ENCODE peak calls at places on chromosomes 5 and 9, in five cellular contexts. F, X, Z, U and P are unnamed samples.

GRCh38 chr5:68432682-68433081 is 217.1 kb downstream of the PIK3R1 start:
- DNase-seq in F (no peak), X (no peak), U (no peak), Z (no peak), P (no peak)

GRCh38 chr5:159936686-159937329 is 20.5 kb downstream of the ADRA1B start:
- DNase-seq in U (no peak), F (no peak), X (no peak), Z (peak), P (no peak)

GRCh38 chr9:118281787-118282186 is 577.6 kb downstream of the TLR4 start:
- DNase-seq in U (no peak), X (no peak), F (no peak), Z (no peak), P (no peak)

GRCh38 chr5:133420440-133421301 is 191.7 kb downstream of the FSTL4 start:
- DNase-seq in U (no peak), F (no peak), Z (peak), X (no peak), P (no peak)

GRCh38 chr5:177530638-177531037 is 13.9 kb upstream of the DDX41 start:
- DNase-seq in U (no peak), X (no peak), F (no peak), Z (no peak), P (no peak)

GRCh38 chr5:177557041-177557647 is 2.8 kb upstream of the FAM193B start:
- DNase-seq in X (peak), U (peak), F (no peak), Z (no peak), P (peak)

GRCh38 chr5:98307811-98308210 is 465.7 kb upstream of the RGMB start:
- DNase-seq in X (no peak), Z (no peak), U (no peak), F (no peak), P (no peak)

GRCh38 chr9:92196909-92197308 is 81.7 kb upstream of the SPTLC1 start:
- DNase-seq in Z (no peak), U (no peak), F (no peak), X (peak), P (no peak)

GRCh38 chr9:122206118-122207046 is 22.4 kb downstream of the LHX6 start:
- DNase-seq in F (no peak), U (no peak), Z (no peak), X (no peak), P (no peak)

GRCh38 chr5:17118631-17119030 is 98.8 kb upstream of the BASP1 start:
- DNase-seq in F (no peak), Z (no peak), U (peak), X (peak), P (no peak)

GRCh38 chr5:171513591-171513990 is 94.1 kb downstream of the FGF18 start:
- DNase-seq in Z (no peak), X (no peak), U (no peak), F (no peak), P (no peak)

GRCh38 chr5:124289122-124289521 is 457.3 kb downstream of the ZNF608 start:
- DNase-seq in X (no peak), Z (no peak), F (no peak), U (no peak), P (no peak)

GRCh38 chr5:149251546-149251945 is 20.1 kb upstream of the AFAP1L1 start:
- DNase-seq in X (no peak), Z (no peak), U (no peak), F (no peak), P (no peak)

GRCh38 chr5:143176048-143176447 is 227.4 kb downstream of the NR3C1 start:
- DNase-seq in F (no peak), Z (no peak), X (no peak), U (no peak), P (no peak)

GRCh38 chr5:129379406-129379805 is 80.7 kb upstream of the ADAMTS19 start:
- DNase-seq in U (no peak), F (no peak), Z (no peak), X (no peak), P (no peak)

GRCh38 chr9:97598461-97599288 is 34.5 kb downstream of the TSTD2 start:
- DNase-seq in X (peak), F (peak), Z (peak), U (peak), P (peak)

GRCh38 chr5:72108200-72109050 is 1.1 kb downstream of the MAP1B start:
- DNase-seq in X (peak), Z (peak), U (peak), F (no peak), P (peak)

GRCh38 chr5:128424672-128425071 is 113.4 kb downstream of the FBN2 start:
- DNase-seq in U (no peak), F (no peak), X (no peak), Z (no peak), P (no peak)

GRCh38 chr9:87592554-87593394 is 95.1 kb downstream of the DAPK1 start:
- DNase-seq in U (peak), F (no peak), X (no peak), Z (no peak), P (no peak)

GRCh38 chr5:78888580-78889187 is 96.4 kb downstream of the ARSB start:
- DNase-seq in F (no peak), Z (no peak), X (no peak), U (no peak), P (no peak)

GRCh38 chr9:6855860-6856259 is 98.1 kb downstream of the KDM4C start:
- DNase-seq in Z (no peak), U (no peak), F (no peak), X (no peak), P (no peak)

GRCh38 chr5:66923922-66924321 is 272.7 kb downstream of the CD180 start:
- DNase-seq in Z (no peak), F (no peak), X (no peak), U (no peak), P (no peak)

GRCh38 chr5:141742866-141743651 is 61.0 kb upstream of the ARAP3 start:
- DNase-seq in U (peak), X (no peak), Z (peak), F (no peak), P (peak)

GRCh38 chr5:94241288-94241651 is 377.1 kb downstream of the KIAA0825 start:
- DNase-seq in Z (no peak), F (no peak), U (no peak), X (peak), P (no peak)

GRCh38 chr5:38738898-38739743 is 106.7 kb upstream of the OSMR start:
- DNase-seq in U (no peak), Z (no peak), X (no peak), F (no peak), P (no peak)

DNA sequence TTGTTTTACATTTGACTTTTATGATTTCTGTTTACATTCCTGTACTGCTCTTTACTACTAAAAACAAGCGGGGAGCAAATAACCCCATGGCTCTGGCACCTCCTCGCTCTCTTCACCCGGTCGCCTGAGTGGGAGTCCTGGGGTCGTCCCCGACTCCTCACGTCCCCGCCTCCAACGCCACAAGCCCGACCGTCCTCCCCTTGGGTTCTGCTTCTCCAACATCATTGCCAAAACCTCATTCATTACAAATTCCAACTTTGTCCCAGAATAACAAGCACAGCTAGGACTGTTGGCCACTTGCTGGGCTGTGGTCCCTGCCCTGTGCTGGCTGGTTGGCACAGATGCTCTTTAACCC is 35.1 kb downstream of the MRPL36 start:
- DNase-seq in F (no peak), U (no peak), Z (peak), X (no peak), P (no peak)
- H2AFZ ChIP-seq in F (no peak), U (no peak), Z (no peak), X (no peak), P (no peak)

GRCh38 chr9:132235125-132235524 is 73.3 kb downstream of the NTNG2 start:
- DNase-seq in U (no peak), Z (no peak), X (no peak), F (no peak), P (no peak)

GRCh38 chr9:132235894-132236661 is 74.2 kb downstream of the NTNG2 start:
- DNase-seq in Z (peak), F (no peak), U (peak), X (peak), P (peak)

GRCh38 chr9:132232522-132232921 is 70.7 kb downstream of the NTNG2 start:
- DNase-seq in U (no peak), X (no peak), Z (no peak), F (no peak), P (no peak)

GRCh38 chr9:132233138-132233537 is 71.3 kb downstream of the NTNG2 start:
- DNase-seq in Z (no peak), U (no peak), X (no peak), F (no peak), P (no peak)

GRCh38 chr9:132234501-132235045 is 72.7 kb downstream of the NTNG2 start:
- DNase-seq in F (no peak), Z (no peak), X (no peak), U (no peak), P (no peak)
- TF ChIP-seq CREB1 in F (no peak), Z (no peak), X (no peak), U (no peak), P (no peak)

GRCh38 chr5:62192958-62193357 is 113.0 kb upstream of the KIF2A start:
- DNase-seq in Z (no peak), X (no peak), U (no peak), F (no peak), P (no peak)

GRCh38 chr5:62184444-62184843 is 121.6 kb upstream of the KIF2A start:
- DNase-seq in X (no peak), Z (no peak), F (no peak), U (no peak), P (no peak)

GRCh38 chr5:62190931-62191330 is 115.1 kb upstream of the KIF2A start:
- DNase-seq in X (no peak), U (no peak), F (no peak), Z (no peak), P (no peak)

GRCh38 chr5:62190173-62190572 is 115.8 kb upstream of the KIF2A start:
- DNase-seq in U (no peak), F (no peak), Z (no peak), X (no peak), P (no peak)
- H2AFZ ChIP-seq in U (no peak), F (no peak), Z (no peak), X (no peak), P (no peak)

DNA sequence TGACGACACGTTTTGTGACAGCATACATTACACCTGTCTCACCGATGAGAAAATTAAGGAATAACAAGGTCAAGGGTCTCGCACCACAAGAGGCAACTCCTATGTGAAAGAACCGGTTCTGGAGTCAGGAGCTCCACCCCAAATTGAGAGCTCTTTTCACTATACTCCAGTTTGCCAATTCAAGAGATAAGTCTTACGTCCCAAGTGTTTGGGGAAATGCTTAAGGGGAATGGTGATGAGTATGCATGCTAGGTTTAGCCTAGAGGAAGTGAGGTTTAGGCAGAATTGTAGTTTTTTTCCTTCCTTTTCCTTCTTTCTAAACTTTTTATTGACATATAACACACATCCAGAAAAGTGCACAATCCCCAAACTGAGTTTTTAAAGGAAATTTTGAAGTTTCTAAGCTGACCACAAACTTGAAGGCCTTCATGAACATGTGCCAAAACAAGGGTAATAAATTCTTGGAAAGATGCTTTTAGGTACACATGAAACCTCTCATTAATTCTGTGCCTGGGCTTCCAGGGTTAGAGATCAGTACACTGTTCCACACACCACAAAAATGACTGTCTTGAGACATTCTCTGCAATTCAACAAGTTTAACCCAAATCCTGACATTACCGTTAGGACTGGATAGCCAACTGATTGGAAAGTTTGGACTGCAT is 127.6 kb upstream of the SLC1A3 start:
- DNase-seq in F (no peak), Z (no peak), U (no peak), X (no peak), P (no peak)
- TF ChIP-seq CREB1 in F (no peak), Z (no peak), U (no peak), X (no peak), P (no peak)

GRCh38 chr5:75081510-75081909 is 29.2 kb upstream of the GCNT4 start:
- DNase-seq in X (no peak), U (no peak), Z (no peak), F (no peak), P (no peak)
- H2AFZ ChIP-seq in X (no peak), U (no peak), Z (no peak), F (no peak), P (no peak)

GRCh38 chr5:10666531-10667305 is 94.3 kb downstream of the DAP start:
- DNase-seq in Z (no peak), F (no peak), X (peak), U (no peak), P (no peak)
- TF ChIP-seq CREB1 in Z (no peak), F (no peak), X (no peak), U (no peak), P (no peak)

DNA sequence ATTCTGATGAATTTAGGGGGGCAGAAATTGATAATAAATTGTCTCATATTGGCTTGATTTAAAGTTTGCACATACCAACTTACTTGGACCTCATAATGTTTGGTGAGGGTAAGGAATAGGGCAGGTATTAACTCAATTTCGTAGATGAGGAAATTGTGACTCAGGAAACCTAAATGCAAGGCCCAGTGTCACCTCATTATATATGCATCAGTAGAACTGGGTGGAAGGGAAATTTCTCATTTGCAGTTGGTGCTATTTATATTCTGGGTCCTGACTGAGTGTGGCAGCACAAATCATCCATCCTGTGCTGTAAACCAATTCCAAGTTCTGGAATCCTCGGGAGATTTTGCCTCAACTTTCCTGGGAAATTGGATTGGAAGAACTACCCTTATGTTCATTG is 103.0 kb downstream of the SPATA31D1 start:
- DNase-seq in X (no peak), Z (no peak), U (no peak), F (no peak), P (no peak)
- H2AFZ ChIP-seq in X (no peak), Z (no peak), U (no peak), F (no peak), P (peak)

GRCh38 chr9:69513291-69513690 is 158.9 kb downstream of the APBA1 start:
- DNase-seq in F (no peak), X (no peak), Z (no peak), U (no peak), P (no peak)
- TF ChIP-seq CREB1 in F (no peak), X (no peak), Z (no peak), U (no peak), P (no peak)

DNA sequence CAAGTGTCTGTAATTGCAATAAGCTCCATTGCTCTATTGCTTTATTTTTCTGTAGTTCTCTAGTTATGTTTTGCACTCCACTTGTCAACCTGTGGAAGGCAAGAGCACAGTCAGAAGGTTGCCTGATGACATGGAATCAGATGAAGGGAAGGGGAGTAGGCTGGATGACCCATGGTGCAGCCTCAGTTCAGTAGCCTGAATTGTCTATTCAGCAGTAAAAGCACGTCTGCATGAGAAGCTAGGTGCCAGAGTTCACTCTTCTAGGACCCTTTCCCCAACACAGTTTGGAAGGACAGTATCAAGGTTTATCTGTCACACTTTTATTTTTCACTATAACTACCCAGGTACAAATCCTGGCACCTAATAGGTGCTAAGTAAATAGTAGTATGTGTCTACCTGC is 39.3 kb downstream of the SLC44A1 start:
- DNase-seq in F (no peak), U (no peak), Z (no peak), X (no peak), P (no peak)
- H2AFZ ChIP-seq in F (no peak), U (no peak), Z (no peak), X (no peak), P (no peak)

GRCh38 chr5:103271570-103272289 is 13.2 kb downstream of the MACIR start:
- DNase-seq in X (no peak), Z (no peak), F (no peak), U (no peak), P (no peak)
- TF ChIP-seq CREB1 in X (no peak), Z (no peak), F (no peak), U (no peak), P (no peak)